ENCODE peak calls at places on chromosomes 6 and 20, in seven cellular contexts. O, P, S, K, W, U and B are unnamed samples.
A peak's percentile ranks its signal among the peaks of the same experiment; 100 is the strongest.

GRCh38 chr20:32592022-32592421 is 6.9 kb upstream of the NOL4L start:
- DNase-seq in O (no peak), P (no peak), S (no peak), K (no peak), W (no peak), U (no peak), B (no peak)

GRCh38 chr6:84805145-84805544 is 40.7 kb upstream of the TBX18 start:
- DNase-seq in O (no peak), P (no peak), S (no peak), K (no peak), W (no peak), U (no peak), B (no peak)

GRCh38 chr20:51287628-51288413 is 254.7 kb downstream of the NFATC2 start:
- DNase-seq in O (no peak), P (no peak), S (no peak), K (no peak), W (no peak), U (no peak), B (no peak)

GRCh38 chr20:61608275-61609085 is 356.4 kb downstream of the CDH4 start:
- DNase-seq in O (no peak), P (no peak), S (no peak), K (no peak), W (peak; percentile 71), U (peak; percentile 44), B (no peak)

GRCh38 chr20:14148042-14148441 is 152.7 kb downstream of the MACROD2 start:
- DNase-seq in O (no peak), P (no peak), S (peak; percentile 2), K (no peak), W (no peak), U (peak; percentile 67), B (no peak)

GRCh38 chr6:27474172-27474465 is 1.2 kb upstream of the ZNF184 start:
- DNase-seq in O (no peak), P (no peak), S (no peak), K (no peak), W (no peak), U (no peak), B (no peak)

GRCh38 chr6:39956951-39957350 is 22.7 kb upstream of the MOCS1 start:
- DNase-seq in O (no peak), P (no peak), S (no peak), K (peak; percentile 23), W (no peak), U (peak; percentile 78), B (peak; percentile 42)

GRCh38 chr6:170251776-170252571 is 38.9 kb downstream of the DLL1 start:
- DNase-seq in O (peak; percentile 52), P (no peak), S (no peak), K (no peak), W (no peak), U (no peak), B (no peak)

GRCh38 chr6:16761469-16762264 is 407 bp upstream of the ATXN1 start:
- DNase-seq in O (peak; percentile 91), P (peak; percentile 86), S (peak; percentile 80), K (peak; percentile 92), W (peak; percentile 74), U (peak; percentile 95), B (peak; percentile 96)

GRCh38 chr20:58497911-58498310 is 17.3 kb downstream of the APCDD1L start:
- DNase-seq in O (no peak), P (no peak), S (no peak), K (no peak), W (no peak), U (no peak), B (no peak)

GRCh38 chr20:3081641-3082040 is 2.9 kb downstream of the AVP start:
- DNase-seq in O (no peak), P (no peak), S (no peak), K (no peak), W (no peak), U (no peak), B (no peak)

GRCh38 chr20:36074983-36075382 is 79.6 kb upstream of the EPB41L1 start:
- DNase-seq in O (no peak), P (no peak), S (no peak), K (no peak), W (no peak), U (peak; percentile 53), B (peak; percentile 24)

GRCh38 chr6:125853740-125854139 is 63.0 kb downstream of the NCOA7 start:
- DNase-seq in O (no peak), P (no peak), S (no peak), K (no peak), W (no peak), U (peak; percentile 31), B (peak; percentile 36)

GRCh38 chr6:83708546-83708969 is 343 bp downstream of the SNAP91 start:
- DNase-seq in O (no peak), P (no peak), S (no peak), K (no peak), W (peak; percentile 34), U (peak; percentile 9), B (peak; percentile 21)

GRCh38 chr6:33583591-33584155 is 3.6 kb upstream of the BAK1 start:
- DNase-seq in O (no peak), P (no peak), S (no peak), K (no peak), W (peak; percentile 63), U (peak; percentile 39), B (no peak)
- TF ChIP-seq CTCF in O (no peak), P (peak; percentile 24), S (peak; percentile 42), K (peak; percentile 44), W (peak; percentile 69), U (peak; percentile 61), B (peak; percentile 54)

GRCh38 chr6:107398005-107398404 is 61.4 kb downstream of the PDSS2 start:
- DNase-seq in O (no peak), P (no peak), S (no peak), K (no peak), W (no peak), U (no peak), B (no peak)

GRCh38 chr6:107402533-107402932 is 56.8 kb downstream of the PDSS2 start:
- DNase-seq in O (no peak), P (no peak), S (no peak), K (no peak), W (no peak), U (no peak), B (no peak)

GRCh38 chr6:107399927-107400326 is 59.4 kb downstream of the PDSS2 start:
- DNase-seq in O (no peak), P (no peak), S (no peak), K (no peak), W (no peak), U (peak; percentile 11), B (no peak)

GRCh38 chr6:107401573-107401972 is 57.8 kb downstream of the PDSS2 start:
- DNase-seq in O (no peak), P (no peak), S (no peak), K (no peak), W (no peak), U (no peak), B (no peak)

GRCh38 chr6:107400748-107401147 is 58.6 kb downstream of the PDSS2 start:
- DNase-seq in O (no peak), P (no peak), S (no peak), K (no peak), W (no peak), U (no peak), B (no peak)
- TF ChIP-seq CTCF in O (no peak), P (no peak), S (no peak), K (no peak), W (no peak), U (no peak), B (no peak)

DNA sequence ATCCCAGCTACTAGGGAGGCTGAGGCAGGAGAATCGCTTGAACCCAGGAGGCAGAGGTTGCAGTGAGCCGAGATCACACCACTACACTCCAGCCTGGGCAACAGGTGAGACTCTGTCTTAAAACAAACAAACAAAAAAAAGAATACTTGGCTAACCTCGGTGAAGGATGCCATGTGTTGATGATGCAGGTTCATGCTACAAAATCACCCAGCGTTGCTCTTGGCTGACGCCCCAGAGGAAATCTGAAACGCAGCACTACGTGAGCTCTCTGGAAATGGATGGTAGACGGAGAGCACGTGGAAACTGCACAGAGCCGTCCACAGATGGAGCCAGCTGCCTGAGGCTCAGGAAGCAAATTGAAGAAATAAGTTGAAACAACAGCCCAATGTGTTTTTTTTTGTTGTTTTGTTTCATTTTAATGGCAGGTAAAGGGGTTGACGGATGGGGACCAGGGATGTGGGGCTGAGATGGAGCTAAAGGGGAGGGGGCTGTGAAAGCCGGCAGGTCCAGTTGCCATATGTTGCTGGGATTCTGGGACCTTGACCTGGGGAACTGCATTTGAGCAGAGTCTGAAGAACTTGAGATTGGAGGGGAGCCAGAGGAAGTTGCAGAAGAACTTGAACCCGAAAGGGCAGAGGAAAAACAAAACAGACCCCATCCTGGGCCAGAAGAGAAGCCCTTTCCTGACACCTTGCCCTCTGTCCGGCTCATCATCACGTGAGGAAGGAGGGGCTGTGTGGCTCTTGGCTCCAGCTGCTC is 12.8 kb upstream of the MANBAL start:
- DNase-seq in O (no peak), P (peak; percentile 41), S (peak; percentile 85), K (peak; percentile 76), W (no peak), U (peak; percentile 97), B (peak; percentile 85)
- TF ChIP-seq CTCF in O (peak; percentile 95), P (peak; percentile 38), S (peak; percentile 47), K (peak; percentile 62), W (no peak), U (peak; percentile 66), B (peak; percentile 37)

GRCh38 chr6:135254471-135254870 is 73.4 kb downstream of the MYB start:
- DNase-seq in O (no peak), P (no peak), S (no peak), K (no peak), W (no peak), U (no peak), B (no peak)

GRCh38 chr6:135260612-135261011 is 79.5 kb downstream of the MYB start:
- DNase-seq in O (no peak), P (no peak), S (no peak), K (no peak), W (no peak), U (no peak), B (no peak)

GRCh38 chr6:135257641-135258405 is 76.7 kb downstream of the MYB start:
- DNase-seq in O (no peak), P (no peak), S (no peak), K (no peak), W (no peak), U (peak; percentile 25), B (no peak)

GRCh38 chr6:135258970-135259369 is 77.9 kb downstream of the MYB start:
- DNase-seq in O (no peak), P (no peak), S (no peak), K (no peak), W (no peak), U (no peak), B (no peak)

DNA sequence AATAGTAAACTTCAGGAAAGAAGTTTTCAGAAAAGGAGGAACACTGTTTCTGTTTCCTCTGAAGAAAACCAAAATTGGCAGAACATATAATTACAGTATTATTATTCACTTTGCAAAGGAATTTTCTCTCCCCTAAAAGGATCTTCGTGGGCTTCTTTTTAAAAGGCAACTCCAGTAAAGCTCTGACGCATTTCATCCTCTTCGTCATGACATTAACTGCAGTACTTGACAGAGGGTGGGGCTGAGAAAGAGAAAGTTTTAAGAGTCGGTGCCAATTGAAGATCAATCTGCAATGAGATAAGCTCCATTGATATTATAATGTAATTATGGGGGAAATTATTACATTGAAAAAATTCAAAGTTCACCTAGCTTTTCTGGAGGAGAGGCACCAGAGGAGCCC is 75.8 kb downstream of the MYB start:
- DNase-seq in O (no peak), P (no peak), S (no peak), K (no peak), W (no peak), U (no peak), B (no peak)
- TF ChIP-seq CTCF in O (no peak), P (no peak), S (no peak), K (no peak), W (no peak), U (no peak), B (no peak)